ENCODE peak calls at places on chromosomes 12 and 14, in nine cellular contexts. H is aorta; A is effector memory CD4-positive, alpha-beta T cell; C is neural progenitor cell; U is right lobe of liver; S is CD8-positive, alpha-beta memory T cell; M is Peyer's patch; L is right cardiac atrium; J is Caco-2. W is an unnamed sample.
A peak's percentile ranks its signal among the peaks of the same experiment; 100 is the strongest.

GRCh38 chr12:68962855-68963455 is 30.0 kb upstream of the CPM start:
- DNase-seq in J (no peak), L (no peak), H (no peak), S (no peak), U (no peak), A (no peak), M (no peak), C (no peak), W (no peak)

GRCh38 chr14:60249321-60250251 is 565 bp downstream of the PPM1A start:
- DNase-seq in H (peak; percentile 90), U (peak; percentile 85), M (peak; percentile 85), S (peak; percentile 27), J (peak; percentile 87), C (peak; percentile 95), L (peak; percentile 90), A (peak; percentile 43), W (peak; percentile 83)

GRCh38 chr12:18798445-18799139 is 60.7 kb downstream of the CAPZA3 start:
- DNase-seq in A (no peak), H (no peak), U (no peak), L (peak; percentile 38), J (no peak), C (no peak), S (no peak), M (no peak), W (no peak)

GRCh38 chr14:99232406-99233214 is 39.4 kb downstream of the BCL11B start:
- DNase-seq in U (no peak), M (no peak), H (peak; percentile 66), A (no peak), C (no peak), J (no peak), S (no peak), L (no peak), W (no peak)

GRCh38 chr12:46702581-46703344 is 123.0 kb downstream of the SLC38A4 start:
- DNase-seq in U (no peak), S (no peak), A (no peak), H (no peak), M (no peak), C (peak; percentile 6), J (no peak), L (no peak), W (no peak)

GRCh38 chr14:94126800-94127199 is 2.6 kb downstream of the IFI27L2 start:
- DNase-seq in J (no peak), M (no peak), L (no peak), U (no peak), H (no peak), C (no peak), A (no peak), S (no peak), W (no peak)

GRCh38 chr12:109920266-109920780 is 20.2 kb downstream of the TCHP start:
- DNase-seq in M (no peak), S (no peak), H (peak; percentile 53), U (no peak), A (no peak), C (no peak), J (no peak), L (no peak), W (no peak)

GRCh38 chr12:52280319-52280795 is 5.9 kb downstream of the KRT86 start:
- DNase-seq in H (peak; percentile 89), S (no peak), J (peak; percentile 70), L (peak; percentile 73), A (no peak), U (no peak), M (no peak), C (no peak), W (peak; percentile 89)

GRCh38 chr14:34129927-34130552 is 179.2 kb upstream of the EGLN3 start:
- DNase-seq in U (no peak), J (no peak), L (no peak), M (no peak), S (no peak), H (no peak), C (no peak), A (no peak), W (no peak)

GRCh38 chr12:107788690-107789458 is 14.4 kb downstream of the ASCL4 start:
- DNase-seq in J (no peak), C (peak; percentile 3), S (no peak), L (no peak), H (no peak), U (no peak), M (no peak), A (no peak), W (no peak)

GRCh38 chr12:52346596-52346995 is 20.7 kb downstream of the KRT85 start:
- DNase-seq in M (no peak), H (peak; percentile 33), A (no peak), U (no peak), S (no peak), C (no peak), J (no peak), L (no peak), W (no peak)

GRCh38 chr12:81610955-81611889 is 147.9 kb downstream of the PPFIA2 start:
- DNase-seq in A (no peak), U (no peak), S (no peak), C (peak; percentile 33), H (no peak), J (no peak), L (no peak), M (no peak), W (no peak)

GRCh38 chr14:64708148-64709004 is 4.2 kb downstream of the PLEKHG3 start:
- DNase-seq in H (peak; percentile 77), A (no peak), S (peak; percentile 43), C (peak; percentile 59), L (peak; percentile 77), M (peak; percentile 67), U (peak; percentile 53), J (peak; percentile 79), W (peak; percentile 75)

GRCh38 chr14:59187802-59188460 is 536 bp upstream of the DAAM1 start:
- DNase-seq in C (peak; percentile 77), A (peak; percentile 40), S (peak; percentile 54), M (peak; percentile 69), L (peak; percentile 75), U (peak; percentile 54), J (peak; percentile 36), H (peak; percentile 79), W (peak; percentile 52)

GRCh38 chr12:44053550-44054243 is 217.8 kb downstream of the TMEM117 start:
- DNase-seq in J (no peak), U (no peak), H (no peak), A (no peak), C (no peak), S (no peak), L (no peak), M (no peak), W (no peak)

GRCh38 chr12:94150483-94151225 is 2.3 kb downstream of the PLXNC1 start:
- DNase-seq in M (peak; percentile 72), C (peak; percentile 60), S (peak; percentile 50), J (peak; percentile 56), H (peak; percentile 81), U (peak; percentile 54), A (peak; percentile 7), L (peak; percentile 68), W (no peak)

DNA sequence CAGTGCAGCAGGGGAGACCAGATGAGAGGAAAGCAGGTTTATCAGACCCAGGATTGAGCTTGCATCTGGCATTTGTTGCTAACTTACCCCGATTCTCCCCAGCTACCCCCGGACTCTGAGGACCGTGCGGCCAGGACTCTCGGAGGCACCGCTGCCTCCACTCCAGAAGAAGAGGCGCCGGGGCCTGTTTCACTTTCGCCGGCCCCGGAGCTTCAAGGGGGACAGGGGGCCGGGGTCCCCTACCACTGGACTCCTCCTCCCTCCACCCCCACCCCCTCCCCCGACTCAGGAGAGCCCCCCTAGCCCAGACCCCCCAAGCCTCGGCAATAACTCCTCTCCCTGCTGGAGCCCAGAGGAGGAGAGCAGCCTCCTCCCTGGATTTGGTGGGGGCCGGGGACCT is 6.5 kb upstream of the CPNE6 start:
- DNase-seq in M (no peak), C (no peak), A (no peak), U (no peak), L (no peak), S (no peak), J (no peak), H (no peak), W (no peak)
- H3K9me3 ChIP-seq in M (no peaks in the 10 kb centered on the region), C (no peaks in the 10 kb centered on the region), A (no peaks in the 10 kb centered on the region), U (no peaks in the 10 kb centered on the region), L (no peaks in the 10 kb centered on the region), S (no peaks in the 10 kb centered on the region), J (no peaks in the 10 kb centered on the region), H (no peaks in the 10 kb centered on the region), W (no peaks in the 10 kb centered on the region)

GRCh38 chr12:124142395-124143005 is 152.4 kb upstream of the RFLNA start:
- DNase-seq in J (no peak), C (no peak), L (no peak), A (no peak), S (no peak), M (no peak), H (no peak), U (no peak), W (no peak)
- H3K9me3 ChIP-seq in J (peaks cover 11% of the 10 kb centered on the region), C (peaks cover 6% of the 10 kb centered on the region), L (peaks cover 2% of the 10 kb centered on the region), A (no peaks in the 10 kb centered on the region), S (no peaks in the 10 kb centered on the region), M (no peaks in the 10 kb centered on the region), H (peaks cover 5% of the 10 kb centered on the region), U (no peaks in the 10 kb centered on the region), W (peaks cover 6% of the 10 kb centered on the region)

DNA sequence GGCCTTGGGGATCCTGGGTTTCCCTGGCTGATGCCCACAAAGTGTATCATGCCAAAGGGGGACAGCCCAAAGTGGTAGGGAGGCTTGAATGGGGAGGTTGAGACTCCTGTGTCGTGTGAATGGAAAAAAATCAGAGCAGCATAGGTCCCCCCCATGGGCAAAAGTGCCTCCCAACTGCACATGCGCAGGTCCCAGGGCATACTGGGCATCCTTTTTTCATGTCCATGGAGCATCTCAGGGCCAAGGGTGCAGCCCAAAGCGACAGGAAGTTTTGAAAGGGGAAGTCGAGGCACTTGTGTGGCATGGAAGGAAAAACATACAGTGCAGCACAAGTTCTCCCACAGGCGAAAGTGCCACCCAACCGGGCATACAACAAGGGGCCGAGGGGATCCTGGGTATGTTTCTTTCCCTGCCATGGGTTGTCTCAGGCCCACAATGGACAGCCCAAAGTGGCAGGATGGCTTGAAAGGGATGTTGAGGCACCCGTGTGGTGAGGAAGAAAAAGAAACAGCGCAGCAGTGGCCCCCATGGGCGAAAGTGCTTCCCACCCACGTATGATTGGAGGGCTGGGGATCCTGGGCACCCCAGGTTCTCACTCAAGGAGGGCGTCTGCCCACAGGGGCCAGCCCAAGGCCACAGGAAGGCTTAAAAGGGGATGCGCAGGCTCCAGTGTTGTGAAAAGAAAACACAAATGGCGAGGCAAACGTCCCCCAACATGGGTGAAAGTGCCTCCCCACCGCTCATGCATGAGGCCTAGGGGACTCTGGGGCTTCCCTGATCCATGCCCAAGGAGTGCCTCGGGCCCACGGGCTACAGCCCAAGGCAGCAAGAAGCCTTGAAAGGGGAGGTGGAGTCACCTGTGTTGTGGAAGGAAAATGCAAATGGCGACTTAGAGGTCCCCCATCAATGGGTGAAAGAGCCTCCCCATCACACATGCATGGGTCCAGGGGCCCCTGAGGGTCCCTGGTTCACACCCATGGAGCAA is 573.7 kb downstream of the ALG10 start:
- DNase-seq in U (peak; percentile 14), H (peak; percentile 59), C (no peak), S (no peak), A (no peak), J (peak; percentile 23), M (no peak), L (no peak), W (peak; percentile 18)
- H3K9me3 ChIP-seq in U (peaks cover 11% of the 10 kb centered on the region), H (peaks cover 3% of the 10 kb centered on the region), C (peaks cover 34% of the 10 kb centered on the region), S (peaks cover 16% of the 10 kb centered on the region), A (peaks cover 11% of the 10 kb centered on the region), J (peaks cover 74% of the 10 kb centered on the region), M (peaks cover 13% of the 10 kb centered on the region), L (no peaks in the 10 kb centered on the region), W (peaks cover 68% of the 10 kb centered on the region)

DNA sequence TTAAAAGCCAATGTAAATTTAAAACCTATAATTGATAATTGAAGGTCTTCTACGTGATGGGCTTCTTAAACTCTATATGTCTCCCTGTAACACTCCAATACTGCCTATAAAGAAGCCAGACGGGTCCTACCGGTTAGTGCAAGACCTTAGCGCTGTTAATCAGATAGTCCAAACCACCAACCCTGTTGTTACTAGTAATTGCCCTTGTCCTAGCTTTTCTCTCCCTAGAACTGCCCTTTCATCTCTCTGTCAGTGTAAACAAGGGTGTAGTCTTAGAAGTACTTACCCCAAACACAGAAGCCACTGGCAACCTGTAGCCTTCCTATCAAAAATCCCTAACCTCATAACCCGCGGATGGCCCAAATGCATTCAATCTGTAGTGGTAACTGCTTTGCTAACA is 243.0 kb upstream of the DIO3 start:
- DNase-seq in A (no peak), U (no peak), J (no peak), S (no peak), M (no peak), C (no peak), L (no peak), H (no peak), W (no peak)
- H3K9me3 ChIP-seq in A (peaks cover 4% of the 10 kb centered on the region), U (no peaks in the 10 kb centered on the region), J (peaks cover 18% of the 10 kb centered on the region), S (peaks cover 4% of the 10 kb centered on the region), M (no peaks in the 10 kb centered on the region), C (no peaks in the 10 kb centered on the region), L (peaks cover 3% of the 10 kb centered on the region), H (peaks cover 8% of the 10 kb centered on the region), W (peaks cover 17% of the 10 kb centered on the region)

W was measured in lower lobe of right lung.